ENCODE peak calls at places on chromosomes 6 and 20, in seven cellular contexts. One of them, this sample, is unnamed. For H3K36me3 and H3K27me3, the result is how much of the 10 kb centered on the place peaks cover.

GRCh38 chr6:137237413-137238170 is 18.4 kb upstream of the IFNGR1 start:
- DNase-seq in HCT116: no peak
- DNase-seq in BJ: peak
- DNase-seq in adipocyte: peak
- DNase-seq in prostate gland: no peak
- DNase-seq in cardiac muscle cell: peak
- DNase-seq in PC-3: peak
- DNase-seq in this sample: no peak

GRCh38 chr6:16841241-16841640 is 80.0 kb upstream of the ATXN1 start:
- DNase-seq in HCT116: no peak
- DNase-seq in BJ: no peak
- DNase-seq in adipocyte: no peak
- DNase-seq in prostate gland: no peak
- DNase-seq in cardiac muscle cell: no peak
- DNase-seq in PC-3: peak
- DNase-seq in this sample: no peak

GRCh38 chr6:16335176-16335575 is 96.8 kb downstream of the GMPR start:
- DNase-seq in HCT116: no peak
- DNase-seq in BJ: no peak
- DNase-seq in adipocyte: no peak
- DNase-seq in prostate gland: no peak
- DNase-seq in cardiac muscle cell: no peak
- DNase-seq in PC-3: no peak
- DNase-seq in this sample: no peak

GRCh38 chr20:36467076-36467999 is 74.0 kb upstream of the MYL9 start:
- DNase-seq in HCT116: no peak
- DNase-seq in BJ: no peak
- DNase-seq in adipocyte: peak
- DNase-seq in prostate gland: no peak
- DNase-seq in cardiac muscle cell: no peak
- DNase-seq in PC-3: peak
- DNase-seq in this sample: no peak

GRCh38 chr20:10846831-10847230 is 173.0 kb upstream of the JAG1 start:
- DNase-seq in HCT116: no peak
- DNase-seq in BJ: no peak
- DNase-seq in adipocyte: peak
- DNase-seq in prostate gland: no peak
- DNase-seq in cardiac muscle cell: no peak
- DNase-seq in PC-3: no peak
- DNase-seq in this sample: no peak

GRCh38 chr20:45358282-45359068 is 4.5 kb upstream of the SYS1 start:
- DNase-seq in HCT116: no peak
- DNase-seq in BJ: peak
- DNase-seq in adipocyte: peak
- DNase-seq in prostate gland: peak
- DNase-seq in cardiac muscle cell: peak
- DNase-seq in PC-3: no peak
- DNase-seq in this sample: no peak

GRCh38 chr20:58584881-58585752 is 66.0 kb upstream of the STX16 start:
- DNase-seq in HCT116: no peak
- DNase-seq in BJ: no peak
- DNase-seq in adipocyte: peak
- DNase-seq in prostate gland: no peak
- DNase-seq in cardiac muscle cell: peak
- DNase-seq in PC-3: no peak
- DNase-seq in this sample: no peak

GRCh38 chr6:135185483-135185882 is 4.4 kb downstream of the MYB start:
- DNase-seq in HCT116: no peak
- DNase-seq in BJ: no peak
- DNase-seq in adipocyte: no peak
- DNase-seq in prostate gland: peak
- DNase-seq in cardiac muscle cell: no peak
- DNase-seq in PC-3: no peak
- DNase-seq in this sample: no peak

GRCh38 chr6:56802570-56802969 is 152.3 kb upstream of the BEND6 start:
- DNase-seq in HCT116: no peak
- DNase-seq in BJ: no peak
- DNase-seq in adipocyte: peak
- DNase-seq in prostate gland: no peak
- DNase-seq in cardiac muscle cell: peak
- DNase-seq in PC-3: peak
- DNase-seq in this sample: no peak

GRCh38 chr20:36777152-36777551 is 3.6 kb upstream of the DSN1 start:
- DNase-seq in HCT116: no peak
- DNase-seq in BJ: no peak
- DNase-seq in adipocyte: no peak
- DNase-seq in prostate gland: no peak
- DNase-seq in cardiac muscle cell: no peak
- DNase-seq in PC-3: no peak
- DNase-seq in this sample: peak

GRCh38 chr20:8547035-8547649 is 415.1 kb downstream of the PLCB1 start:
- DNase-seq in HCT116: no peak
- DNase-seq in BJ: no peak
- DNase-seq in adipocyte: no peak
- DNase-seq in prostate gland: no peak
- DNase-seq in cardiac muscle cell: no peak
- DNase-seq in PC-3: no peak
- DNase-seq in this sample: no peak

GRCh38 chr6:18386302-18386976 is 711 bp upstream of the RNF144B start:
- DNase-seq in HCT116: no peak
- DNase-seq in BJ: no peak
- DNase-seq in adipocyte: peak
- DNase-seq in prostate gland: peak
- DNase-seq in cardiac muscle cell: peak
- DNase-seq in PC-3: no peak
- DNase-seq in this sample: no peak

GRCh38 chr6:126235363-126235762 is 104.6 kb upstream of the CENPW start:
- DNase-seq in HCT116: no peak
- DNase-seq in BJ: no peak
- DNase-seq in adipocyte: no peak
- DNase-seq in prostate gland: no peak
- DNase-seq in cardiac muscle cell: no peak
- DNase-seq in PC-3: no peak
- DNase-seq in this sample: no peak

GRCh38 chr6:157764346-157765068 is 58.5 kb upstream of the SNX9 start:
- DNase-seq in HCT116: peak
- DNase-seq in BJ: peak
- DNase-seq in adipocyte: peak
- DNase-seq in prostate gland: peak
- DNase-seq in cardiac muscle cell: peak
- DNase-seq in PC-3: peak
- DNase-seq in this sample: no peak

GRCh38 chr6:69935079-69935478 is 68.7 kb downstream of the COL19A1 start:
- DNase-seq in HCT116: no peak
- DNase-seq in BJ: peak
- DNase-seq in adipocyte: no peak
- DNase-seq in prostate gland: no peak
- DNase-seq in cardiac muscle cell: no peak
- DNase-seq in PC-3: no peak
- DNase-seq in this sample: no peak

GRCh38 chr6:32183030-32183429 is 1.0 kb downstream of the AGER start:
- DNase-seq in HCT116: no peak
- DNase-seq in BJ: no peak
- DNase-seq in adipocyte: no peak
- DNase-seq in prostate gland: no peak
- DNase-seq in cardiac muscle cell: no peak
- DNase-seq in PC-3: no peak
- DNase-seq in this sample: no peak
- H3K36me3 ChIP-seq in HCT116: under half
- H3K36me3 ChIP-seq in BJ: under half
- H3K36me3 ChIP-seq in adipocyte: under half
- H3K36me3 ChIP-seq in prostate gland: under half
- H3K36me3 ChIP-seq in cardiac muscle cell: under half
- H3K36me3 ChIP-seq in PC-3: under half
- H3K36me3 ChIP-seq in this sample: under half

GRCh38 chr6:99590728-99591672 is 15.6 kb upstream of the PRDM13 start:
- DNase-seq in HCT116: no peak
- DNase-seq in BJ: no peak
- DNase-seq in adipocyte: no peak
- DNase-seq in prostate gland: no peak
- DNase-seq in cardiac muscle cell: no peak
- DNase-seq in PC-3: no peak
- DNase-seq in this sample: peak

GRCh38 chr6:99589907-99590493 is 16.6 kb upstream of the PRDM13 start:
- DNase-seq in HCT116: no peak
- DNase-seq in BJ: no peak
- DNase-seq in adipocyte: no peak
- DNase-seq in prostate gland: no peak
- DNase-seq in cardiac muscle cell: no peak
- DNase-seq in PC-3: no peak
- DNase-seq in this sample: no peak

GRCh38 chr6:99587792-99588191 is 18.8 kb upstream of the PRDM13 start:
- DNase-seq in HCT116: no peak
- DNase-seq in BJ: no peak
- DNase-seq in adipocyte: no peak
- DNase-seq in prostate gland: no peak
- DNase-seq in cardiac muscle cell: no peak
- DNase-seq in PC-3: no peak
- DNase-seq in this sample: no peak

GRCh38 chr6:99589290-99589672 is 17.4 kb upstream of the PRDM13 start:
- DNase-seq in HCT116: no peak
- DNase-seq in BJ: no peak
- DNase-seq in adipocyte: peak
- DNase-seq in prostate gland: no peak
- DNase-seq in cardiac muscle cell: no peak
- DNase-seq in PC-3: peak
- DNase-seq in this sample: peak

DNA sequence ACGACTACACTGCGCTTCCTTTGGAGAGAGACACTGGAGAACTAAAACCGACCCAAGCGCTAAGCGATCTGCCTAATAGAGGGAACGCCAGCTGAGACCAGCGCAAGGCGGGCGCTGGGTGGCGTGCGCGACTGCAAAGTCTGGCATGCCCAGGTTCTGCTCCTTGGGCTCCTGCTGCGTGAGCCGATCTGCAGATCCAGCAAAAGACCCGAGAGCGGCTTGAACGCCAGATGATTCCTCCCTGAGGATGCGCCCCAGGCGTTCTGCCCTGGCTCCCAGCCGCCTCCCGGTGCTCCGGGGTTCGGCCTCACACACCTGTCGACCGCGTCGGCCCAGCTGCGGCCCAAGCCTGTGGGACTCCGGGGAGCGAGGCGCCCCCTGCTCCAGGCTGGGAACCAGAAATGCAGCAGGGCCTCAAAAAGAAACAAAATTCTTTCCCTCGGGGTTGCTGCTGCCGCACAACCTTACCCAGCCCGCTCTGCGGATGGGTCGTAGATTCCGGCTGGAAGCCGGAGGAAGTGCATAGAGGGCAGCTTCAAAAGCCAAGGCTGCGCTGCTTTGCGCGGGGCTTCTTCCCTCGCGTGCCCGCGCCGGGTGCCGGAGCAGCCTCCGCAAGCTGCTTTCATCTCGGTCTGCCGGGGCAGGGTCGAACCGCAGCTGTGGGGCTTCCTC is 17.9 kb upstream of the PRDM13 start:
- DNase-seq in HCT116: no peak
- DNase-seq in BJ: no peak
- DNase-seq in adipocyte: peak
- DNase-seq in prostate gland: peak
- DNase-seq in cardiac muscle cell: peak
- DNase-seq in PC-3: peak
- DNase-seq in this sample: peak
- H3K4me3 ChIP-seq in HCT116: no peak
- H3K4me3 ChIP-seq in BJ: peak
- H3K4me3 ChIP-seq in adipocyte: peak
- H3K4me3 ChIP-seq in prostate gland: peak
- H3K4me3 ChIP-seq in cardiac muscle cell: peak
- H3K4me3 ChIP-seq in PC-3: peak
- H3K4me3 ChIP-seq in this sample: peak

DNA sequence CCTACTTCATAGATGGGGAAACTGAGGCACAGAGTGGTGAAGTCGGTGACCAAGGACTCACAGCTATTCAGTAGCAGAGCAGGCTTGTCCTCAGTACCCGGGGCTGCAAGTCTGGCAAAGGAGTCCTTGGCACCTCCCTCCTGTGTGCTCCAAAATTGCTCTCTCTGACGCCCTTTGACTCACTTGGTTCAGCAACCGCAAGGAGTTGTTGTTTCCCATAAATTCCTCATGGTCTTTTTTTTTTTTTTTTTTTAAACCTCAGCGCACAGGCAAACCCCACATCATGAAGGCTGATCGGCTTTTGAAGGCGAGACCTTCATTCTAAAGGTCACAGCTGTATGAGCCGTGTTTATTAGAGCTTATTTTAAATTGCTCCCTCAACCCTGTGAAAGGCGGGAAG is 143.2 kb downstream of the CEBPB start:
- DNase-seq in HCT116: no peak
- DNase-seq in BJ: peak
- DNase-seq in adipocyte: peak
- DNase-seq in prostate gland: peak
- DNase-seq in cardiac muscle cell: peak
- DNase-seq in PC-3: peak
- DNase-seq in this sample: no peak
- H3K27me3 ChIP-seq in HCT116: under half
- H3K27me3 ChIP-seq in BJ: under half
- H3K27me3 ChIP-seq in adipocyte: under half
- H3K27me3 ChIP-seq in prostate gland: under half
- H3K27me3 ChIP-seq in cardiac muscle cell: under half
- H3K27me3 ChIP-seq in PC-3: under half
- H3K27me3 ChIP-seq in this sample: under half

GRCh38 chr20:20529597-20529996 is 161.7 kb downstream of the INSM1 start:
- DNase-seq in HCT116: no peak
- DNase-seq in BJ: no peak
- DNase-seq in adipocyte: no peak
- DNase-seq in prostate gland: no peak
- DNase-seq in cardiac muscle cell: no peak
- DNase-seq in PC-3: no peak
- DNase-seq in this sample: no peak

GRCh38 chr20:20528896-20529295 is 161.0 kb downstream of the INSM1 start:
- DNase-seq in HCT116: no peak
- DNase-seq in BJ: no peak
- DNase-seq in adipocyte: no peak
- DNase-seq in prostate gland: no peak
- DNase-seq in cardiac muscle cell: no peak
- DNase-seq in PC-3: no peak
- DNase-seq in this sample: no peak

GRCh38 chr20:20525214-20525613 is 157.3 kb downstream of the INSM1 start:
- DNase-seq in HCT116: no peak
- DNase-seq in BJ: no peak
- DNase-seq in adipocyte: no peak
- DNase-seq in prostate gland: no peak
- DNase-seq in cardiac muscle cell: no peak
- DNase-seq in PC-3: no peak
- DNase-seq in this sample: no peak

GRCh38 chr20:20525756-20526155 is 157.9 kb downstream of the INSM1 start:
- DNase-seq in HCT116: no peak
- DNase-seq in BJ: no peak
- DNase-seq in adipocyte: no peak
- DNase-seq in prostate gland: no peak
- DNase-seq in cardiac muscle cell: no peak
- DNase-seq in PC-3: no peak
- DNase-seq in this sample: no peak

DNA sequence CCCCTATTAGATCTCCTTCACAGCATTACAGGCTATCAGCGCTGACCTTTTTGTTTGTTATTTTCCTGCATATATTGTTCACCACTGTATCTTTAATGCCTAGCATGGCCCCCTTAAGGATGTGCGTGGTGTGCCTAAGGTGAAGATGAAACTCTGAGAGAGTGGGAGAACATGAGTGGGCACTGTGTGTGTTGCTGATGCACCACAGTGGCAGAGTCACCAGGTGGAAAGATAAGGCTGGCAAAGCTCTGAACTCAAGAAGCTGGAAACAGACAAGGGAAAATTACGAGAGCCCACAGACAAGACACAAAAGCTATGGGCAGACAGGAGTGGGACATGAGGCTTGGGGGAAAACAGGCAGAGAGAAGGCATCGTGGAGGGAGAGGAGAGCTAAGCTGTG is 159.8 kb downstream of the INSM1 start:
- DNase-seq in HCT116: no peak
- DNase-seq in BJ: no peak
- DNase-seq in adipocyte: no peak
- DNase-seq in prostate gland: no peak
- DNase-seq in cardiac muscle cell: no peak
- DNase-seq in PC-3: no peak
- DNase-seq in this sample: no peak
- H3K36me3 ChIP-seq in HCT116: under half
- H3K36me3 ChIP-seq in BJ: under half
- H3K36me3 ChIP-seq in adipocyte: under half
- H3K36me3 ChIP-seq in prostate gland: under half
- H3K36me3 ChIP-seq in cardiac muscle cell: under half
- H3K36me3 ChIP-seq in PC-3: under half
- H3K36me3 ChIP-seq in this sample: under half

This sample was measured in H7.